ENCODE peak calls at places on chromosomes 12 and 14, in five cellular contexts. L is right lobe of liver; R is activated CD8-positive, alpha-beta T cell treated with anti-CD3 and anti-CD28 coated beads for 36 hours; P is Peyer's patch; I is adrenal gland. X is an unnamed sample.

GRCh38 chr12:10033783-10034381 is 3.4 kb downstream of the CLEC9A start:
- DNase-seq in L (no peak), I (no peak), P (no peak), R (no peak), X (no peak)

GRCh38 chr12:20314325-20314724 is 54.0 kb upstream of the PDE3A start:
- DNase-seq in I (no peak), R (no peak), L (no peak), P (no peak), X (no peak)

GRCh38 chr12:105084251-105085250 is at the start of gene ALDH1L2:
- DNase-seq in I (peak), L (peak), P (peak), R (peak), X (no peak)

GRCh38 chr12:95385246-95385645 is 88.7 kb upstream of the METAP2 start:
- DNase-seq in P (no peak), I (no peak), R (no peak), L (no peak), X (peak)

GRCh38 chr12:10740182-10740581 is 17.1 kb upstream of the YBX3 start:
- DNase-seq in R (no peak), I (no peak), P (no peak), L (no peak), X (no peak)

GRCh38 chr12:81284137-81284536 is 206.3 kb downstream of the ACSS3 start:
- DNase-seq in L (no peak), P (no peak), R (no peak), I (no peak), X (no peak)

GRCh38 chr14:89550761-89551283 is 133.8 kb upstream of the FOXN3 start:
- DNase-seq in R (no peak), L (no peak), P (no peak), I (no peak), X (no peak)

GRCh38 chr12:72673853-72674252 is 401.7 kb downstream of the TRHDE start:
- DNase-seq in R (no peak), I (no peak), L (no peak), P (no peak), X (no peak)

GRCh38 chr12:45728625-45729232 is 777 bp upstream of the ARID2 start:
- DNase-seq in R (peak), I (peak), L (peak), P (peak), X (peak)

GRCh38 chr14:90658541-90658967 is 157.7 kb downstream of the TTC7B start:
- DNase-seq in R (peak), L (no peak), I (no peak), P (no peak), X (no peak)

GRCh38 chr12:109798691-109799090 is 34.5 kb downstream of the TRPV4 start:
- DNase-seq in I (no peak), P (no peak), L (no peak), R (no peak), X (no peak)

GRCh38 chr12:107402041-107403022 is 283.3 kb upstream of the PWP1 start:
- DNase-seq in R (peak), P (peak), L (peak), I (peak), X (peak)

GRCh38 chr12:85424581-85425348 is 144.7 kb downstream of the ALX1 start:
- DNase-seq in L (no peak), I (no peak), P (no peak), R (peak), X (peak)

GRCh38 chr14:99947695-99948094 is 117.5 kb upstream of the EVL start:
- DNase-seq in L (peak), P (no peak), R (no peak), I (no peak), X (no peak)

GRCh38 chr14:105087963-105088811 is 23.0 kb upstream of the GPR132 start:
- DNase-seq in I (no peak), R (peak), P (peak), L (peak), X (no peak)

GRCh38 chr12:45273717-45274271 is 57.9 kb downstream of the ANO6 start:
- DNase-seq in I (peak), L (no peak), R (no peak), P (no peak), X (peak)

GRCh38 chr14:102819790-102820330 is 42.6 kb downstream of the TRAF3 start:
- DNase-seq in R (no peak), P (no peak), I (no peak), L (no peak), X (no peak)

GRCh38 chr14:101182476-101182875 is 279.0 kb upstream of the RTL1 start:
- DNase-seq in R (no peak), P (peak), L (peak), I (peak), X (no peak)

GRCh38 chr12:96872946-96873345 is 34.1 kb upstream of the NEDD1 start:
- DNase-seq in P (no peak), L (no peak), R (no peak), I (no peak), X (no peak)

GRCh38 chr12:6863586-6864321 is 3.6 kb upstream of the TPI1 start:
- DNase-seq in P (no peak), I (no peak), R (no peak), L (no peak), X (no peak)

GRCh38 chr14:55519473-55520080 is 60.4 kb upstream of the KTN1 start:
- DNase-seq in I (no peak), L (no peak), R (no peak), P (no peak), X (no peak)

GRCh38 chr14:27528328-27528727 is 930.5 kb upstream of the NOVA1 start:
- DNase-seq in P (no peak), L (no peak), R (no peak), I (no peak), X (peak)

GRCh38 chr12:82047480-82047879 is 288.3 kb upstream of the PPFIA2 start:
- DNase-seq in L (no peak), P (no peak), R (no peak), I (no peak), X (no peak)

GRCh38 chr12:132351751-132352495 is 22.5 kb upstream of the GALNT9 start:
- DNase-seq in L (no peak), R (no peak), P (no peak), I (no peak), X (no peak)

GRCh38 chr14:66249544-66249943 is 236.6 kb upstream of the CCDC196 start:
- DNase-seq in I (no peak), L (no peak), P (no peak), R (no peak), X (no peak)

GRCh38 chr12:5745251-5745888 is 199.7 kb downstream of the ANO2 start:
- DNase-seq in P (peak), R (peak), I (peak), L (peak), X (peak)

GRCh38 chr12:71475280-71475679 is 35.7 kb downstream of the LGR5 start:
- DNase-seq in L (no peak), I (no peak), R (no peak), P (no peak), X (no peak)

GRCh38 chr12:56601503-56601902 is 28.6 kb downstream of the BAZ2A start:
- DNase-seq in I (no peak), P (no peak), R (peak), L (no peak), X (no peak)

GRCh38 chr12:99450231-99450630 is 197.3 kb upstream of the GARIN6 start:
- DNase-seq in P (no peak), I (no peak), L (no peak), R (no peak), X (no peak)

GRCh38 chr14:99351166-99352007 is 79.4 kb upstream of the BCL11B start:
- DNase-seq in P (no peak), I (no peak), L (no peak), R (no peak), X (no peak)

GRCh38 chr12:2384533-2385328 is 331.9 kb downstream of the CACNA1C start:
- DNase-seq in P (no peak), L (no peak), R (no peak), I (no peak), X (peak)

GRCh38 chr14:104341532-104342434 is 203.4 kb downstream of the KIF26A start:
- DNase-seq in I (peak), R (peak), L (peak), P (peak), X (no peak)

GRCh38 chr12:27245039-27245438 is 953 bp downstream of the STK38L start:
- DNase-seq in L (no peak), I (no peak), P (no peak), R (no peak), X (no peak)

GRCh38 chr12:42588981-42589464 is 523 bp downstream of the PRICKLE1 start:
- DNase-seq in L (no peak), P (no peak), I (no peak), R (peak), X (no peak)

GRCh38 chr14:53156238-53156637 is 3.1 kb upstream of the DDHD1 start:
- DNase-seq in L (no peak), I (no peak), R (no peak), P (no peak), X (no peak)

GRCh38 chr12:15837141-15837781 is 44.9 kb upstream of the STRAP start:
- DNase-seq in I (no peak), P (no peak), R (no peak), L (no peak), X (peak)

GRCh38 chr12:127381043-127381668 is 885.8 kb upstream of the TMEM132C start:
- DNase-seq in I (no peak), P (peak), L (no peak), R (peak), X (no peak)
- TF ChIP-seq CTCF in I (peak), P (no peak), L (peak), R (peak), X (peak)

DNA sequence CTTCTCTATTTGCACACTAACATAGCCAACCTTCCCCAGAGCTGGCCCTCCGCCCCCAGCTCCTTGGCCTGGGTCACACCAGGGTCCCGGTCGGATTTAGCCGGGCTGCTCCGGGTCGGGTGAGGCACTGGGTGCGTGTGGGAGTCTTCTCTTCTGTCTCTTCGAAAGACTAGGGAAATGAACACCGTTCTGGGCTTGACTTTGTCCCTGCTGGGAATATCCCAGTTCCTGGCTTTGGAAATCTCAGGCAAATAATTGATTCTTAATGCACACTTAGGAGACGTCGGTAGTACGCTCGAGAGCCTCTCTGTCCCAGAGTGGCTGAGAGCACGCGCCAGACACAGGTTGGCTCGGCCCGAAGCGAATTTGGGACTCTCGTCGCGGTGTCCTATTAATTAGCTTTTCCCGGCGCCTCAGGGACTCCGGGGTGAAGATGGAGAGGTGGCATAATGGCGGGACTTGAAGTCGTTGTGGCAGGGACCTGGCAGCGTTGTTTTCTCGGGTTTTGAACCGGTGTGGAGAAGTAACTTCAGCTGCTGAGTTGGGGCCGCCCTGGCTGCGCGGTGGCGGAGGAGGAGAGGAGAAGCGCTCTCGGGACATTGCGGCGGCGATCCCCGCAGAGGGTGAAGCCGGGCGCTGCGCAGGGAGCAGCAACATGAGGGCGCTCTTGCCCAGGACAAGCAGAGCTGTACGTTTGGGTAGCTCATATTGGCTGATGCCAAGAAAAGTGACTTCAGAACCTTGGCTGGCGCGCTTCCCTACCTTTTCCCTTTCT is 7.5 kb downstream of the FOXG1 start:
- DNase-seq in P (no peak), L (no peak), I (no peak), R (no peak), X (peak)
- TF ChIP-seq CTCF in P (no peak), L (no peak), I (no peak), R (no peak), X (peak)

GRCh38 chr14:24279301-24280186 is 8.1 kb upstream of the RABGGTA start:
- DNase-seq in L (no peak), R (peak), P (no peak), I (peak), X (no peak)
- TF ChIP-seq CTCF in L (peak), R (peak), P (no peak), I (no peak), X (no peak)

DNA sequence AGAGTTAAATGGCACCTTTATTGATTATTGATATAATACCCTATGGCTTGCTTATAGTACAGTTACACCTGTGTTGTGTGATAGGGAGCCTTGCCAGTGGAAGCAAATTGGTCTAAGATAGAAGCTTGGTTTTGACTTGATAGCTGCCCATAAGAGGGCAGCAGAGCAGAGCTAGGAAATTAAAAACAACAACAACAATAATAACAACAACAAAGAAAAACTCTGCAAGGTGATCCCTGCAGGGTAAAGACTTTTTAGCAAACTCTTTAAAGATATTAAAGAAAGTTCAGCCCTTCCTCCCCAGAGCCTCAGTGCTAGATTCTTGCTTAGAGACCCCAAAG is 18.0 kb upstream of the RNASE10 start:
- DNase-seq in L (no peak), I (no peak), P (no peak), R (no peak), X (no peak)
- TF ChIP-seq CTCF in L (no peak), I (no peak), P (no peak), R (no peak), X (no peak)